ENCODE peak calls at places on chromosomes 16 and 17, in ten cellular contexts. C is bronchial epithelial cell, W is neural crest cell, Q is NB4, F is PC-3, V is cardiac fibroblast, Z is RWPE1, K is heart left ventricle, U is colonic mucosa, S is lower leg skin. G is an unnamed sample.

GRCh38 chr17:79812969-79813825 is 16.3 kb upstream of the CBX8 start:
- DNase-seq in C (no peak), W (no peak), Q (no peak), F (no peak), V (no peak), Z (no peak), K (no peak), U (no peak), S (no peak), G (peak)

GRCh38 chr17:39809221-39809620 is 54.9 kb downstream of the IKZF3 start:
- DNase-seq in C (no peak), W (no peak), Q (no peak), F (no peak), V (no peak), Z (no peak), K (no peak), U (no peak), S (no peak), G (no peak)

GRCh38 chr16:50213939-50214519 is 52.3 kb upstream of the ADCY7 start:
- DNase-seq in C (peak), W (no peak), Q (peak), F (peak), V (peak), Z (no peak), K (no peak), U (no peak), S (no peak), G (no peak)

GRCh38 chr17:40304464-40304863 is 4.5 kb upstream of the RARA start:
- DNase-seq in C (no peak), W (no peak), Q (no peak), F (no peak), V (peak), Z (no peak), K (no peak), U (no peak), S (peak), G (no peak)

GRCh38 chr16:35208001-35208935 is 1748.9 kb downstream of the TP53TG3F start:
- DNase-seq in C (no peak), W (no peak), Q (no peak), F (no peak), V (no peak), Z (no peak), K (no peak), U (no peak), S (peak), G (no peak)

GRCh38 chr17:63925615-63926014 is 6.5 kb downstream of the CD79B start:
- DNase-seq in C (no peak), W (no peak), Q (peak), F (no peak), V (no peak), Z (no peak), K (peak), U (no peak), S (no peak), G (no peak)

GRCh38 chr17:38761612-38762011 is 9.1 kb downstream of the PSMB3 start:
- DNase-seq in C (peak), W (peak), Q (peak), F (peak), V (peak), Z (no peak), K (no peak), U (peak), S (no peak), G (peak)

GRCh38 chr17:74514632-74515035 is 16.6 kb downstream of the CD300LB start:
- DNase-seq in C (no peak), W (no peak), Q (no peak), F (no peak), V (no peak), Z (peak), K (no peak), U (no peak), S (peak), G (no peak)

GRCh38 chr16:66617728-66618127 is 13.2 kb downstream of the CMTM3 start:
- DNase-seq in C (no peak), W (no peak), Q (no peak), F (no peak), V (no peak), Z (no peak), K (no peak), U (no peak), S (no peak), G (no peak)

DNA sequence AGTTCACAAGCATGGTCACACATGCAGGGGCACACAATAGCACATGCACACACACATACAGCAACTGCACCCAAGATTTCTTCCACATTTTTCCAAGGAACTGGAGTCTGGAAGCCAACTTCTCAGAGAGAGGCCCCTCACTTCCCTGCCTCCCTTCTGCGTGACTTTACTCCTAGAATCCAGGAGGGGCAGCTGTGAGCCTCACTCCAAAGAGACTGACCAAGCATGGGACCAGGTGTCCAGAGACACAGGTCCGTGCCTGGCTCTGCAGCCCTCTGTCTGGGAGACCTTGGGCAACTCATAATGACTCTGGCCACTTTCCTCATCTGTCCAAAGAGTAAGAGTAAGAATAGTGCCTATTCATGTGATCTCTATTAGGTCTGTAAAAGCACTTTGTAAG is 104.7 kb upstream of the TMEM132E start:
- DNase-seq in C (no peak), W (no peak), Q (no peak), F (no peak), V (no peak), Z (no peak), K (no peak), U (no peak), S (no peak), G (no peak)
- TF ChIP-seq CTCF in C (no peak), W (no peak), Q (peak), F (no peak), V (no peak), Z (no peak), K (no peak), U (no peak), S (no peak), G (peak)

GRCh38 chr17:50079334-50080095 is 15.6 kb upstream of the PDK2 start:
- DNase-seq in C (no peak), W (no peak), Q (peak), F (peak), V (peak), Z (no peak), K (peak), U (peak), S (peak), G (peak)
- TF ChIP-seq CTCF in C (peak), W (no peak), Q (peak), F (peak), V (peak), Z (peak), K (peak), U (peak), S (no peak), G (peak)

GRCh38 chr16:2148714-2149629 is 547 bp downstream of the RAB26 start:
- DNase-seq in C (peak), W (no peak), Q (peak), F (peak), V (peak), Z (no peak), K (no peak), U (peak), S (no peak), G (no peak)
- TF ChIP-seq CTCF in C (no peak), W (peak), Q (no peak), F (no peak), V (no peak), Z (no peak), K (no peak), U (no peak), S (no peak), G (no peak)

GRCh38 chr17:45423936-45424335 is 8.7 kb downstream of the ARHGAP27 start:
- DNase-seq in C (no peak), W (no peak), Q (no peak), F (no peak), V (no peak), Z (no peak), K (no peak), U (no peak), S (no peak), G (no peak)

GRCh38 chr17:45425984-45426413 is 6.7 kb downstream of the ARHGAP27 start:
- DNase-seq in C (no peak), W (no peak), Q (no peak), F (no peak), V (no peak), Z (no peak), K (no peak), U (no peak), S (no peak), G (no peak)

GRCh38 chr17:45424769-45425124 is 7.9 kb downstream of the ARHGAP27 start:
- DNase-seq in C (no peak), W (no peak), Q (no peak), F (no peak), V (no peak), Z (no peak), K (no peak), U (no peak), S (no peak), G (no peak)

GRCh38 chr17:45426561-45426960 is 6.1 kb downstream of the ARHGAP27 start:
- DNase-seq in C (no peak), W (no peak), Q (no peak), F (no peak), V (no peak), Z (no peak), K (no peak), U (no peak), S (no peak), G (no peak)

GRCh38 chr17:45425125-45425983 is 7.3 kb downstream of the ARHGAP27 start:
- DNase-seq in C (peak), W (peak), Q (peak), F (peak), V (peak), Z (peak), K (peak), U (peak), S (no peak), G (no peak)
- TF ChIP-seq CTCF in C (peak), W (peak), Q (peak), F (peak), V (peak), Z (peak), K (peak), U (peak), S (no peak), G (no peak)

DNA sequence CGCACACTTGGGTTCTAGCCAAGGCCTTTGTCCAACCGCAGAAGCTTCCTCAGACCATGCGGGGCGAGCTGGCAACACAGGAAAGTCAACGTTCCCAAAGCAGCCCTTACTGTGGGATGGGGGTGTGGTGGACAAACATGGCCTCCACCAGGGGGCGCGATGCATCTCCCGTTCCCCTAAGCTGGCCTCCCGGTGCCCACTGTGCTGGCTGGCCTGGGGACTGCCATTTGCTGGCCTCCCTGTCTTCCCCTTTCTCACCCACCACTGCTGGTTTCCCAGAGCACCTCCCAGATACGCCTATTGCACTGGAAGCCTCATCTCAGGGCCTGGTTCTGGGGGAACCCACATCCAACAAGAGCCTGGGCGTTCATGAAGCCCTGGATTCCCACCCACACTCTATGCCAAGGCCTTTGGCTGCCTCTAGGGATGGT is 145.3 kb downstream of the IRF8 start:
- DNase-seq in C (no peak), W (peak), Q (peak), F (peak), V (peak), Z (peak), K (no peak), U (no peak), S (no peak), G (peak)
- TF ChIP-seq CTCF in C (peak), W (peak), Q (peak), F (peak), V (peak), Z (peak), K (peak), U (peak), S (no peak), G (peak)

DNA sequence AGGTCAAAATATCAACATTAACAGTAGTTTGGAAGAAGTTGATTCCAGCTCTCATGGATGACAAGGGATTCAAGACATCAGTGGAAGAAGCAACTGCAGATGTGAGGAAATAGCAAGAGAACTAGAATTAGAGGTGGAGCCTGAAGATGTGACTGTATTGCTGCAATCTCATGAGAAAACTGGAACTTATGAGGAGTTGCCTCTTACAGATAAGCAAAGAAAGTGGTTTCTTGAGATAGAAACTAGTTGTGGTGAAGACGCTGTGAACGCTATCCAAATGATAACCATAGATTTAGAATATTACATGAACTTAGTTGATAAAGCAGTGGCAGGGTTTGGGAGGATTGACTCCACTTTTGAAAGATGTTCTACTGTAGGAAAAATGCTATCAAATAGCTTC is 67.8 kb downstream of the GOSR1 start:
- DNase-seq in C (no peak), W (no peak), Q (peak), F (no peak), V (no peak), Z (no peak), K (no peak), U (no peak), S (no peak), G (no peak)
- TF ChIP-seq CTCF in C (no peak), W (no peak), Q (no peak), F (no peak), V (no peak), Z (no peak), K (no peak), U (no peak), S (no peak), G (no peak)

GRCh38 chr17:36931697-36932382 is 5.4 kb upstream of the LHX1 start:
- DNase-seq in C (no peak), W (no peak), Q (no peak), F (no peak), V (no peak), Z (no peak), K (no peak), U (no peak), S (no peak), G (no peak)

GRCh38 chr17:36930501-36930900 is 6.8 kb upstream of the LHX1 start:
- DNase-seq in C (no peak), W (no peak), Q (no peak), F (no peak), V (no peak), Z (no peak), K (no peak), U (no peak), S (no peak), G (no peak)

GRCh38 chr17:36933174-36934143 is 3.8 kb upstream of the LHX1 start:
- DNase-seq in C (no peak), W (no peak), Q (no peak), F (no peak), V (no peak), Z (no peak), K (no peak), U (peak), S (peak), G (no peak)

GRCh38 chr17:36932383-36933173 is 4.7 kb upstream of the LHX1 start:
- DNase-seq in C (no peak), W (no peak), Q (no peak), F (no peak), V (no peak), Z (no peak), K (no peak), U (no peak), S (peak), G (no peak)

GRCh38 chr17:36931096-36931696 is 6.1 kb upstream of the LHX1 start:
- DNase-seq in C (no peak), W (no peak), Q (no peak), F (no peak), V (no peak), Z (no peak), K (no peak), U (no peak), S (no peak), G (no peak)
- TF ChIP-seq CTCF in C (no peak), W (no peak), Q (no peak), F (no peak), V (no peak), Z (no peak), K (no peak), U (no peak), S (no peak), G (no peak)